ENCODE peak calls at places on chromosome 20, in ten cellular contexts. M is Right ventricle myocardium inferior; O is cortex of kidney; R is testis; A is NCI-H748 treated with DMSO at 0.1 percent for 48 hours; Z is effector CD4-positive, alpha-beta T cell; H is NCI-H524; W is GF-D8; U is naive thymus-derived CD8-positive, alpha-beta T cell; S is activated T-cell treated with anti-CD3 and anti-CD28 coated beads for 1 hour. I is an unnamed sample.
A peak's percentile ranks its signal among the peaks of the same experiment; 100 is the strongest.

GRCh38 chr20:6533828-6534388 is 233.6 kb upstream of the BMP2 start:
- DNase-seq in M (no peak), O (no peak), R (no peak), A (peak; percentile 69), Z (no peak), H (no peak), W (no peak), U (no peak), S (no peak), I (no peak)

GRCh38 chr20:10842116-10842515 is 168.3 kb upstream of the JAG1 start:
- DNase-seq in M (no peak), O (no peak), R (no peak), A (no peak), Z (no peak), H (no peak), W (no peak), U (no peak), S (no peak), I (no peak)

GRCh38 chr20:17809714-17810631 is 110.2 kb downstream of the BANF2 start:
- DNase-seq in M (no peak), O (no peak), R (no peak), A (no peak), Z (no peak), H (no peak), W (no peak), U (no peak), S (no peak), I (no peak)

GRCh38 chr20:9839626-9840025 is 750 bp upstream of the PAK5 start:
- DNase-seq in M (no peak), O (no peak), R (no peak), A (no peak), Z (no peak), H (no peak), W (no peak), U (no peak), S (no peak), I (no peak)

GRCh38 chr20:25017257-25017803 is 24.8 kb upstream of the APMAP start:
- DNase-seq in M (no peak), O (no peak), R (no peak), A (peak; percentile 64), Z (no peak), H (no peak), W (no peak), U (no peak), S (no peak), I (no peak)

GRCh38 chr20:33675127-33675954 is 1.1 kb upstream of the NECAB3 start:
- DNase-seq in M (peak; percentile 73), O (no peak), R (peak; percentile 82), A (no peak), Z (no peak), H (peak; percentile 73), W (no peak), U (no peak), S (no peak), I (no peak)

GRCh38 chr20:5658897-5659296 is 91.3 kb upstream of the SHLD1 start:
- DNase-seq in M (peak; percentile 78), O (no peak), R (peak; percentile 51), A (peak; percentile 20), Z (peak; percentile 42), H (peak; percentile 38), W (no peak), U (peak; percentile 54), S (peak; percentile 13), I (no peak)

GRCh38 chr20:45817652-45818194 is 5.3 kb downstream of the UBE2C start:
- DNase-seq in M (no peak), O (no peak), R (no peak), A (no peak), Z (no peak), H (no peak), W (no peak), U (no peak), S (no peak), I (no peak)

GRCh38 chr20:41138527-41139226 is 1.3 kb downstream of the PLCG1 start:
- DNase-seq in M (no peak), O (no peak), R (no peak), A (no peak), Z (peak; percentile 31), H (no peak), W (no peak), U (no peak), S (no peak), I (peak; percentile 18)

GRCh38 chr20:31860431-31861345 is 9.6 kb downstream of the DUSP15 start:
- DNase-seq in M (no peak), O (no peak), R (no peak), A (no peak), Z (no peak), H (peak; percentile 90), W (no peak), U (no peak), S (no peak), I (no peak)

I was measured in activated T-helper 1 cell treated with Interleukin-2 at 50 U/mL for 16 hours.